ENCODE peak calls at places on chromosomes 13 and 19, in nine cellular contexts. S, H, E, Y, B, W, U, M and C are unnamed samples.

GRCh38 chr13:104473936-104474335 is 1407.7 kb upstream of the SLC10A2 start:
- DNase-seq in E (no peak), S (no peak), M (no peak), W (no peak), H (no peak), U (no peak), B (no peak), Y (no peak), C (no peak)

GRCh38 chr13:24212674-24213073 is 52.2 kb downstream of the SPATA13 start:
- DNase-seq in W (no peak), U (no peak), E (no peak), Y (no peak), M (no peak), S (no peak), B (no peak), H (no peak), C (peak)

GRCh38 chr13:20482275-20482761 is 43.3 kb downstream of the CRYL1 start:
- DNase-seq in E (no peak), B (no peak), M (no peak), U (no peak), S (no peak), Y (peak), H (no peak), W (no peak), C (peak)

GRCh38 chr13:50268500-50268899 is 253.3 kb downstream of the KCNRG start:
- DNase-seq in M (no peak), H (no peak), U (no peak), E (no peak), Y (no peak), S (no peak), B (no peak), W (no peak), C (no peak)

GRCh38 chr19:543912-544608 is at the start of gene GZMM:
- DNase-seq in S (no peak), H (no peak), B (no peak), M (no peak), U (no peak), Y (no peak), E (peak), W (peak), C (no peak)

GRCh38 chr19:45368127-45368526 is 2.2 kb downstream of the ERCC2 start:
- DNase-seq in U (no peak), M (no peak), Y (no peak), H (no peak), E (no peak), B (no peak), S (no peak), W (no peak), C (no peak)

GRCh38 chr19:48738557-48739399 is 1.6 kb downstream of the RASIP1 start:
- DNase-seq in W (peak), M (peak), B (peak), U (peak), S (no peak), E (peak), Y (peak), H (peak), C (peak)

GRCh38 chr19:35139618-35139943 is 957 bp downstream of the FXYD1 start:
- DNase-seq in W (no peak), Y (no peak), U (no peak), B (no peak), E (no peak), S (no peak), M (no peak), H (no peak), C (no peak)

GRCh38 chr13:48500652-48501197 is 32.2 kb downstream of the RCBTB2 start:
- DNase-seq in Y (no peak), B (no peak), W (peak), E (no peak), S (peak), H (no peak), U (no peak), M (no peak), C (peak)

GRCh38 chr19:55598719-55599467 is 424 bp downstream of the FIZ1 start:
- DNase-seq in Y (peak), W (peak), B (peak), E (peak), H (peak), U (peak), M (peak), S (peak), C (peak)

GRCh38 chr13:32261567-32261966 is 53.6 kb downstream of the ZAR1L start:
- DNase-seq in E (no peak), H (peak), M (peak), B (peak), S (peak), Y (no peak), W (peak), U (peak), C (peak)

GRCh38 chr13:98576215-98576945 is 527 bp downstream of the STK24 start:
- DNase-seq in B (no peak), S (no peak), H (peak), M (peak), U (peak), E (peak), Y (peak), W (peak), C (peak)

GRCh38 chr19:54154603-54155345 is 4.7 kb downstream of the LENG1 start:
- DNase-seq in H (no peak), W (peak), M (no peak), Y (no peak), B (no peak), U (no peak), S (no peak), E (no peak), C (no peak)

GRCh38 chr19:54616840-54617560 is 13.3 kb upstream of the LILRB1 start:
- DNase-seq in W (no peak), B (no peak), M (no peak), Y (no peak), H (no peak), U (no peak), S (no peak), E (no peak), C (no peak)

GRCh38 chr13:61880576-61881283 is 465.1 kb upstream of the PCDH20 start:
- DNase-seq in M (peak), S (no peak), U (no peak), H (no peak), E (no peak), Y (peak), W (no peak), B (peak), C (no peak)

GRCh38 chr13:114077938-114078335 is 54.5 kb downstream of the RASA3 start:
- DNase-seq in W (peak), E (no peak), M (no peak), H (no peak), B (no peak), S (no peak), U (peak), Y (no peak), C (no peak)

GRCh38 chr19:46065486-46065885 is 24.7 kb upstream of the IGFL4 start:
- DNase-seq in M (no peak), Y (no peak), U (no peak), W (no peak), H (no peak), S (peak), E (no peak), B (no peak), C (no peak)

GRCh38 chr13:67827992-67828391 is 597.9 kb upstream of the PCDH9 start:
- DNase-seq in Y (no peak), M (no peak), E (no peak), U (no peak), S (no peak), B (no peak), H (no peak), W (no peak), C (no peak)

GRCh38 chr19:737591-738093 is 13.3 kb upstream of the MISP start:
- DNase-seq in S (no peak), W (peak), B (no peak), M (peak), E (peak), U (no peak), Y (peak), H (peak), C (no peak)

GRCh38 chr19:32291876-32292275 is 53.5 kb upstream of the ZNF507 start:
- DNase-seq in Y (no peak), W (no peak), M (no peak), E (no peak), S (no peak), B (no peak), U (no peak), H (no peak), C (no peak)

GRCh38 chr13:45196622-45197021 is 4.2 kb downstream of the KCTD4 start:
- DNase-seq in H (no peak), B (no peak), M (no peak), E (no peak), U (no peak), Y (no peak), S (no peak), W (no peak), C (no peak)

GRCh38 chr13:111852701-111853100 is 214.2 kb upstream of the SOX1 start:
- DNase-seq in U (no peak), H (no peak), B (no peak), M (no peak), S (no peak), E (no peak), W (no peak), Y (no peak), C (no peak)

GRCh38 chr19:51439021-51439465 is 19.2 kb downstream of the SIGLEC8 start:
- DNase-seq in B (no peak), S (no peak), E (no peak), W (no peak), U (no peak), H (no peak), M (no peak), Y (no peak), C (no peak)

GRCh38 chr19:44955500-44956439 is 590 bp downstream of the CLPTM1 start:
- DNase-seq in B (no peak), E (peak), H (no peak), U (no peak), M (no peak), S (no peak), Y (peak), W (no peak), C (peak)

GRCh38 chr13:27404680-27405079 is 19.7 kb upstream of the GTF3A start:
- DNase-seq in S (no peak), E (no peak), U (no peak), B (no peak), H (no peak), M (peak), Y (no peak), W (no peak), C (no peak)